ENCODE peak calls at places on chromosomes 13 and 19, in seven cellular contexts. G is uterus, B is tibial nerve, T is IMR-90, O is NB4, K is lower leg skin, W is sigmoid colon. I is an unnamed sample.

GRCh38 chr13:74056829-74057564 is 77.2 kb downstream of the KLF12 start:
- DNase-seq in G (peak; percentile 24), W (no peak), B (peak; percentile 49), O (no peak), T (no peak), K (no peak), I (no peak)

GRCh38 chr19:45104658-45105384 is 11.8 kb downstream of the PPP1R37 start:
- DNase-seq in T (no peak), W (no peak), G (no peak), O (no peak), B (no peak), K (no peak), I (no peak)

GRCh38 chr13:44759723-44760360 is 183.7 kb upstream of the TSC22D1 start:
- DNase-seq in K (no peak), O (no peak), W (no peak), B (no peak), G (no peak), T (peak; percentile 54), I (peak; percentile 70)

GRCh38 chr19:47714339-47714738 is 1.1 kb downstream of the EHD2 start:
- DNase-seq in W (no peak), G (no peak), K (no peak), T (no peak), B (no peak), O (no peak), I (no peak)

GRCh38 chr19:55392820-55393219 is 7.1 kb downstream of the RPL28 start:
- DNase-seq in T (no peak), B (no peak), W (no peak), G (no peak), O (no peak), K (no peak), I (no peak)

GRCh38 chr13:62119739-62120700 is 704.4 kb upstream of the PCDH20 start:
- DNase-seq in O (peak; percentile 27), W (no peak), B (no peak), K (no peak), G (no peak), T (peak; percentile 17), I (no peak)

GRCh38 chr19:35315883-35316282 is 13.1 kb upstream of the CD22 start:
- DNase-seq in T (no peak), O (no peak), B (no peak), K (no peak), W (no peak), G (no peak), I (no peak)

GRCh38 chr13:50713849-50714248 is 129.6 kb downstream of the DLEU7 start:
- DNase-seq in G (no peak), O (peak; percentile 99), K (no peak), T (peak; percentile 59), W (no peak), B (no peak), I (peak; percentile 32)

GRCh38 chr19:14061081-14061749 is 661 bp downstream of the PALM3 start:
- DNase-seq in B (no peak), T (no peak), G (no peak), K (no peak), W (no peak), O (no peak), I (no peak)

GRCh38 chr19:391199-391557 is 17.8 kb downstream of the C2CD4C start:
- DNase-seq in W (no peak), B (no peak), T (no peak), G (no peak), O (no peak), K (no peak), I (no peak)

GRCh38 chr19:6740589-6741348 is 1.3 kb downstream of the TRIP10 start:
- DNase-seq in O (peak; percentile 46), W (peak; percentile 86), B (no peak), K (peak; percentile 46), T (peak; percentile 19), G (peak; percentile 63), I (peak; percentile 92)

GRCh38 chr13:90696254-90696653 is 651.2 kb upstream of the MIR17HG start:
- DNase-seq in G (no peak), T (peak; percentile 7), B (no peak), K (no peak), W (no peak), O (no peak), I (no peak)

DNA sequence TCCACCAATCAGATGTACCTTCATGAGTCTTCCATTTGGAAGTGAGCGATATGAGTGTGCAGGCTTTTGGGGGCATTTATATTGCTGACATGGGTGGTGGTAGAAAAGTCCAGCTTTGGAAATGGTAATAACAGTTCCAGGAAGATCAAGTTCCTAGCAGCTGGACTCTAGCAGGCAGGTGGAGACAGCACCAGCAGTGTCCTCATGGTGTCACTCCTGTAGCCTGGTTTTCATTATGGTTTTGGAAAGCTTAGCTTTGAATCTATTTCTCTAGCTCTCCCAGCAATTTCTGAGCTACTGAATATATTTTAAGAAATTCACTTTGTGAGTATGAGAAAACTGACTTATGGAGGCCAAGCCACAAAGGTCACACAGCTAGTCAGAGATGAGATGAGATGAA is 523.2 kb upstream of the HTR2A start:
- DNase-seq in G (no peak), O (no peak), T (peak; percentile 14), B (no peak), W (no peak), K (no peak), I (no peak)
- TF ChIP-seq CTCF in G (no peak), O (no peak), T (peak; percentile 24), B (no peak), W (no peak), K (no peak), I (no peak)

GRCh38 chr19:48806818-48807589 is 3.8 kb downstream of the BCAT2 start:
- DNase-seq in T (peak; percentile 39), G (no peak), W (no peak), O (peak; percentile 63), B (no peak), K (no peak), I (peak; percentile 53)
- TF ChIP-seq POLR2A in T (no peak), G (no peak), W (no peak), O (no peak), B (no peak), K (no peak), I (no peak)

GRCh38 chr19:11453468-11454341 is 18.3 kb downstream of the PRKCSH start:
- DNase-seq in T (no peak), K (no peak), W (no peak), B (no peak), O (no peak), G (no peak), I (no peak)
- TF ChIP-seq CTCF in T (peak; percentile 35), K (no peak), W (no peak), B (no peak), O (peak; percentile 59), G (peak; percentile 7), I (no peak)

DNA sequence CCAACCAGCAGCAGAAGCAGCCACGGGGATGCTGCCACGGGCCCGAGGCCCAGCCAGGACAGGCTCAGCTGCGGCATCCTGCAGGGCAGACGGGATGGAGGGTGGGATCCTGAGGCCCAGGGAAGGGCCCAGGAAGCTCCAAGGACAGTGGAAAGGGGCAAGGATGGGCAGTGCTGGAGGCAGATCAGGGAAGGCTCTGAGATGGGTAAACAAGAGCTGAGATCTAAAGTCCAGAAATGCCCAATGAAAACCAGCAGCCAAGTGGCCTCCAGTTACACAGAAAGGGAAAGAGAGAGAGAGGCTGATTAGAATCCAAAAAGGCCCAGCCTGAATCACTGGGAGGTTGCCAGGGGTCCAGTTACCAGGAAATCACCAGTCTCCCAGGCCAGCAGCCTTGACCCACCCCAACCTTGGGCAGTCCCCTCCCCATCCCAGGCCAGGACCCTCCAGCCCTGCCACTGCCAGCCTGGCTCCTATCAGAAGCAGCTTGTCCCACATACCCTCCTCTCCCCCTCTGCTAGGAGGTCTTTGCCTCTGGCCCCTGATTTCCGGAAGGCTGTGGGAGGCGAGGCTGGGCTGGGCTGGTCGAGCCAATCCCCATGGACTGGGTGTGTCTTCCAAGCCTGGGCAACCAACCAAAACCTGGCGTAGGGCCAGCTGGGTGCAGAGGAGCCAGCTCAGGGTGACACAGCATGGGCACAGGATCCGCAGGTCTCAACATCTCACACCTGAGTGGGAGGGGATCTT is at the start of gene CYP4F11:
- DNase-seq in T (no peak), B (no peak), G (no peak), W (no peak), K (peak; percentile 60), O (peak; percentile 17), I (no peak)
- TF ChIP-seq POLR2A in T (no peak), B (no peak), G (no peak), W (no peak), K (no peak), O (no peak), I (no peak)

GRCh38 chr13:47588676-47589075 is 412.4 kb downstream of the SUCLA2 start:
- DNase-seq in K (no peak), O (no peak), B (no peak), T (no peak), G (no peak), W (no peak), I (no peak)
- TF ChIP-seq CTCF in K (no peak), O (peak; percentile 12), B (no peak), T (no peak), G (no peak), W (no peak), I (no peak)

I was measured in upper lobe of left lung.